ENCODE peak calls at places on chromosomes 6 and 20, in ten cellular contexts. N is HepG2, W is uterus, D is esophagus muscularis mucosa, O is upper lobe of left lung, S is heart left ventricle, B is ovary, P is endothelial cell of umbilical vein, U is adrenal gland, X is A549. J is an unnamed sample.
A peak's percentile ranks its signal among the peaks of the same experiment; 100 is the strongest.

GRCh38 chr20:62832212-62832922 is 15.5 kb downstream of the COL9A3 start:
- DNase-seq in N (no peak), O (peak; percentile 73), S (peak; percentile 24), W (no peak), B (no peak), U (peak; percentile 57), D (no peak), X (no peak), P (no peak), J (no peak)

GRCh38 chr6:80425089-80425823 is 318.8 kb downstream of the BCKDHB start:
- DNase-seq in O (no peak), S (no peak), B (no peak), W (no peak), U (no peak), N (no peak), P (no peak), X (no peak), D (no peak), J (no peak)

GRCh38 chr6:14476793-14477531 is 359.4 kb downstream of the CD83 start:
- DNase-seq in U (peak; percentile 21), P (no peak), S (peak; percentile 76), O (no peak), N (no peak), B (peak; percentile 76), X (peak; percentile 94), D (no peak), W (peak; percentile 85), J (peak; percentile 95)

GRCh38 chr20:46928580-46929132 is 34.0 kb downstream of the EYA2 start:
- DNase-seq in N (no peak), X (no peak), S (no peak), D (no peak), P (no peak), U (no peak), O (no peak), B (no peak), W (peak; percentile 37), J (no peak)

GRCh38 chr6:66032626-66033025 is 325.6 kb upstream of the EYS start:
- DNase-seq in D (no peak), P (no peak), S (no peak), X (no peak), B (no peak), U (no peak), N (no peak), O (no peak), W (no peak), J (no peak)

GRCh38 chr6:111282564-111282963 is 195.3 kb downstream of the SLC16A10 start:
- DNase-seq in N (no peak), P (no peak), B (no peak), D (no peak), W (no peak), X (no peak), U (no peak), O (no peak), S (no peak), J (no peak)

GRCh38 chr20:54257090-54257816 is 49.4 kb downstream of the PFDN4 start:
- DNase-seq in B (no peak), D (no peak), W (peak; percentile 16), X (no peak), U (peak; percentile 72), S (no peak), O (no peak), N (no peak), P (no peak), J (no peak)

GRCh38 chr20:50111120-50111828 is 1.7 kb downstream of the UBE2V1 start:
- DNase-seq in W (no peak), S (no peak), B (no peak), D (no peak), N (no peak), U (peak; percentile 33), O (no peak), X (no peak), P (no peak), J (no peak)

GRCh38 chr6:145631374-145631773 is 103.9 kb downstream of the EPM2A start:
- DNase-seq in S (no peak), B (no peak), X (no peak), N (no peak), W (no peak), D (no peak), P (no peak), O (no peak), U (no peak), J (no peak)

GRCh38 chr6:37467718-37468117 is 32.0 kb downstream of the CCDC167 start:
- DNase-seq in U (no peak), B (no peak), X (no peak), O (no peak), D (no peak), P (no peak), S (no peak), W (no peak), N (no peak), J (no peak)

GRCh38 chr6:32973144-32973854 is 4.9 kb downstream of the BRD2 start:
- DNase-seq in S (no peak), W (no peak), N (peak; percentile 50), X (peak; percentile 43), D (peak; percentile 90), O (no peak), U (peak; percentile 60), P (peak; percentile 40), B (peak; percentile 37), J (no peak)

GRCh38 chr6:169971171-169971861 is 219.9 kb downstream of the ERMARD start:
- DNase-seq in S (no peak), U (no peak), B (peak; percentile 4), P (no peak), N (no peak), D (no peak), O (peak; percentile 73), X (no peak), W (no peak), J (no peak)

GRCh38 chr20:60993647-60994046 is 258.4 kb upstream of the CDH4 start:
- DNase-seq in X (peak; percentile 33), P (no peak), S (no peak), B (no peak), W (no peak), U (no peak), O (no peak), D (no peak), N (no peak), J (no peak)

GRCh38 chr6:19731286-19731685 is 105.9 kb upstream of the ID4 start:
- DNase-seq in O (no peak), S (no peak), B (no peak), W (no peak), P (no peak), U (no peak), N (peak; percentile 9), D (no peak), X (peak; percentile 66), J (no peak)

GRCh38 chr6:111844921-111845320 is 28.3 kb downstream of the FYN start:
- DNase-seq in W (no peak), O (no peak), U (no peak), P (peak; percentile 15), X (no peak), D (peak; percentile 50), N (peak; percentile 32), B (no peak), S (no peak), J (no peak)

GRCh38 chr20:9609892-9610502 is 95.6 kb downstream of the LAMP5 start:
- DNase-seq in D (peak; percentile 86), W (peak; percentile 27), N (peak; percentile 65), S (peak; percentile 47), X (peak; percentile 83), P (peak; percentile 82), U (peak; percentile 55), O (no peak), B (no peak), J (no peak)

GRCh38 chr6:88538130-88538706 is 372.1 kb upstream of the CNR1 start:
- DNase-seq in O (no peak), B (no peak), S (no peak), X (no peak), W (no peak), U (no peak), P (no peak), N (no peak), D (no peak), J (no peak)

GRCh38 chr20:52425253-52425652 is 233.7 kb upstream of the ZFP64 start:
- DNase-seq in D (no peak), S (no peak), B (no peak), O (no peak), P (no peak), U (no peak), W (no peak), N (no peak), X (no peak), J (no peak)

GRCh38 chr6:143884161-143884560 is 19.9 kb downstream of the ZC2HC1B start:
- DNase-seq in W (no peak), D (no peak), P (no peak), U (no peak), X (no peak), O (no peak), N (no peak), B (no peak), S (no peak), J (no peak)

GRCh38 chr6:124535746-124536145 is 426.5 kb upstream of the RNF217 start:
- DNase-seq in O (peak; percentile 13), X (peak; percentile 24), D (no peak), N (no peak), W (no peak), P (peak; percentile 23), S (no peak), U (peak; percentile 23), B (no peak), J (no peak)

GRCh38 chr6:68728580-68728979 is 93.5 kb downstream of the ADGRB3 start:
- DNase-seq in U (no peak), O (no peak), W (no peak), P (no peak), N (no peak), S (no peak), D (no peak), B (no peak), X (no peak), J (no peak)

GRCh38 chr6:100663219-100663863 is 198.6 kb upstream of the SIM1 start:
- DNase-seq in D (no peak), N (peak; percentile 43), W (no peak), X (peak; percentile 15), U (no peak), P (peak; percentile 22), S (no peak), B (no peak), O (no peak), J (no peak)
- TF ChIP-seq POLR2A in D (no peak), N (no peak), W (no peak), X (no peak), U (no peak), P (no peak), S (no peak), B (no peak), O (no peak), J (no peak)

GRCh38 chr20:44120676-44121425 is 66.1 kb downstream of the JPH2 start:
- DNase-seq in D (no peak), N (no peak), W (no peak), P (no peak), U (no peak), O (no peak), B (no peak), S (no peak), X (no peak), J (no peak)
- H3K4me1 ChIP-seq in D (peaks cover 92% of the 10 kb centered on the region), N (peaks cover 12% of the 10 kb centered on the region), W (no peaks in the 10 kb centered on the region), P (no peaks in the 10 kb centered on the region), U (no peaks in the 10 kb centered on the region), O (no peaks in the 10 kb centered on the region), B (no peaks in the 10 kb centered on the region), S (peaks cover 15% of the 10 kb centered on the region), X (no peaks in the 10 kb centered on the region), J (peaks cover 7% of the 10 kb centered on the region)

GRCh38 chr20:41991412-41991811 is 373.2 kb upstream of the CHD6 start:
- DNase-seq in S (no peak), N (no peak), B (no peak), W (no peak), X (no peak), U (no peak), D (no peak), P (no peak), O (no peak), J (no peak)
- TF ChIP-seq POLR2A in S (no peak), N (no peak), B (no peak), W (no peak), X (no peak), U (no peak), D (no peak), P (no peak), O (no peak), J (no peak)

GRCh38 chr6:23154159-23154558 is 584.8 kb downstream of the HDGFL1 start:
- DNase-seq in D (no peak), U (no peak), S (no peak), W (no peak), P (no peak), B (no peak), N (no peak), O (no peak), X (no peak), J (no peak)
- H3K4me1 ChIP-seq in D (no peaks in the 10 kb centered on the region), U (no peaks in the 10 kb centered on the region), S (no peaks in the 10 kb centered on the region), W (no peaks in the 10 kb centered on the region), P (no peaks in the 10 kb centered on the region), B (no peaks in the 10 kb centered on the region), N (no peaks in the 10 kb centered on the region), O (no peaks in the 10 kb centered on the region), X (no peaks in the 10 kb centered on the region), J (no peaks in the 10 kb centered on the region)